ENCODE peak calls at places on chromosomes 6 and 20, in four cellular contexts. U is HL-60, P is K562, O is GM12878. S is an unnamed sample.

GRCh38 chr6:137744877-137745276 is 122.2 kb upstream of the TNFAIP3 start:
- DNase-seq in O (peak; percentile 75), P (no peak), U (no peak), S (no peak)

GRCh38 chr20:35341366-35342028 is 49.3 kb upstream of the FAM83C start:
- DNase-seq in O (no peak), P (no peak), U (no peak), S (no peak)

GRCh38 chr6:147974376-147974775 is 368.3 kb upstream of the SASH1 start:
- DNase-seq in O (no peak), U (no peak), P (no peak), S (no peak)

GRCh38 chr6:119431799-119432198 is 82.2 kb upstream of the MAN1A1 start:
- DNase-seq in U (no peak), O (no peak), P (no peak), S (no peak)

GRCh38 chr6:112237644-112238043 is 16.7 kb downstream of the LAMA4 start:
- DNase-seq in U (no peak), P (no peak), O (no peak), S (no peak)

GRCh38 chr6:35377002-35377401 is 34.6 kb downstream of the PPARD start:
- DNase-seq in P (no peak), U (no peak), O (no peak), S (no peak)

GRCh38 chr6:139336488-139336887 is 38.0 kb downstream of the CITED2 start:
- DNase-seq in P (no peak), O (no peak), U (no peak), S (no peak)

GRCh38 chr6:96299525-96299924 is 222.1 kb upstream of the UFL1 start:
- DNase-seq in O (no peak), U (no peak), P (no peak), S (no peak)

GRCh38 chr6:29295181-29295585 is 6.3 kb upstream of the OR14J1 start:
- DNase-seq in O (no peak), U (no peak), P (no peak), S (no peak)

GRCh38 chr6:35687658-35688604 is 784 bp downstream of the FKBP5 start:
- DNase-seq in O (peak; percentile 25), U (no peak), P (peak; percentile 58), S (no peak)

GRCh38 chr6:139029470-139030210 is 1.1 kb downstream of the ABRACL start:
- DNase-seq in U (no peak), O (no peak), P (peak; percentile 29), S (no peak)

GRCh38 chr20:7171911-7172310 is 404.4 kb downstream of the BMP2 start:
- DNase-seq in P (no peak), O (no peak), U (no peak), S (no peak)

GRCh38 chr20:49475292-49475691 is 7.2 kb downstream of the KCNB1 start:
- DNase-seq in P (no peak), U (no peak), O (no peak), S (no peak)

GRCh38 chr6:157539900-157540752 is 159.1 kb downstream of the ZDHHC14 start:
- DNase-seq in O (no peak), U (no peak), P (no peak), S (no peak)

GRCh38 chr20:1813101-1813529 is 82.1 kb upstream of the SIRPA start:
- DNase-seq in P (no peak), O (no peak), U (no peak), S (no peak)

GRCh38 chr20:63833776-63834544 is 2.9 kb upstream of the ZBTB46 start:
- DNase-seq in U (no peak), P (no peak), O (no peak), S (no peak)

GRCh38 chr20:34637245-34638185 is 39.4 kb downstream of the PIGU start:
- DNase-seq in U (no peak), O (no peak), P (no peak), S (no peak)

GRCh38 chr6:151666526-151666925 is 141.0 kb upstream of the ESR1 start:
- DNase-seq in U (no peak), O (no peak), P (no peak), S (no peak)

GRCh38 chr20:7496394-7497111 is 443.7 kb downstream of the HAO1 start:
- DNase-seq in U (no peak), P (no peak), O (no peak), S (no peak)

GRCh38 chr6:41489284-41489851 is 56.8 kb upstream of the FOXP4 start:
- DNase-seq in P (no peak), U (no peak), O (no peak), S (no peak)

GRCh38 chr6:11427827-11428245 is 109.7 kb upstream of the TMEM170B start:
- DNase-seq in U (no peak), O (no peak), P (no peak), S (no peak)

GRCh38 chr20:2108498-2108897 is 6.9 kb downstream of the STK35 start:
- DNase-seq in O (peak; percentile 44), P (no peak), U (no peak), S (no peak)

GRCh38 chr6:169172435-169172834 is 81.2 kb downstream of the THBS2 start:
- DNase-seq in P (no peak), O (no peak), U (no peak), S (no peak)

GRCh38 chr20:61055642-61056041 is 196.4 kb upstream of the CDH4 start:
- DNase-seq in O (no peak), P (no peak), U (no peak), S (no peak)

GRCh38 chr6:89145461-89145961 is 344 bp upstream of the PM20D2 start:
- DNase-seq in O (peak; percentile 52), P (no peak), U (no peak), S (peak; percentile 37)

GRCh38 chr6:133242761-133243590 is 1.8 kb downstream of the EYA4 start:
- DNase-seq in P (no peak), O (no peak), U (no peak), S (no peak)

GRCh38 chr6:26223213-26223612 is 136.0 kb downstream of the HFE start:
- DNase-seq in O (no peak), U (no peak), P (no peak), S (no peak)

GRCh38 chr6:56255370-56255769 is 8.0 kb upstream of the COL21A1 start:
- DNase-seq in P (no peak), O (no peak), U (no peak), S (no peak)

GRCh38 chr6:1686117-1687098 is 76.7 kb downstream of the FOXC1 start:
- DNase-seq in P (no peak), O (no peak), U (no peak), S (no peak)

GRCh38 chr20:59726196-59726595 is 121.9 kb downstream of the PHACTR3 start:
- DNase-seq in U (no peak), O (no peak), P (no peak), S (no peak)

GRCh38 chr6:134256862-134257261 is 61.0 kb downstream of the SGK1 start:
- DNase-seq in P (no peak), O (no peak), U (no peak), S (no peak)

GRCh38 chr6:163489584-163489983 is 75.1 kb downstream of the QKI start:
- DNase-seq in U (no peak), P (no peak), O (no peak), S (no peak)

GRCh38 chr6:31859923-31860322 is 2.7 kb downstream of the NEU1 start:
- DNase-seq in O (no peak), P (no peak), U (no peak), S (no peak)

GRCh38 chr6:31861150-31861549 is 1.5 kb downstream of the NEU1 start:
- DNase-seq in O (no peak), P (no peak), U (no peak), S (no peak)

GRCh38 chr6:31858707-31859106 is 3.9 kb downstream of the NEU1 start:
- DNase-seq in P (no peak), O (no peak), U (no peak), S (no peak)

GRCh38 chr6:31861919-31862343 is 690 bp downstream of the NEU1 start:
- DNase-seq in P (no peak), U (no peak), O (no peak), S (no peak)

DNA sequence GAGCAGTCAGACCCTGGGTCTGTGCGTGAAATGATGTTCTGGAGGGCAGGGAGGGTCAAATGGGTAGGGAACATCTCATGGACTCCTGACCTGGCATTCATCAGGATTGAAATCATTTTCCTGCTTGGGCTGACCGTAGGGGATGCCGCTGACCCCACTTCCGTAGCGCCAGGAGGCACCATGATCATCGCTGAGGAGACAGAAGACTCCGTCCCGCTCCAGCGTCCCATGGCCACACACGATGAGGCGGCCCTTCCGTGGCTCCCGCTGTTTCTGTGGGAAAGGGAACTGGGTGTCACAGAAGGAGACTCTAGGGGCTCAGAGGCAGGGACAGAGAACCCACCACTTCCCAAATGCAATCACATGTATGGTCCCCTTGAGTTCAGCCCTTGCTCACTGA is 2.3 kb downstream of the NEU1 start:
- DNase-seq in U (no peak), O (no peak), P (no peak), S (no peak)
- TF ChIP-seq POLR2AphosphoS5 in U (no peak), O (no peak), P (no peak), S (no peak)

GRCh38 chr6:28212510-28213212 is 12.4 kb upstream of the ZSCAN9 start:
- DNase-seq in P (peak; percentile 82), O (peak; percentile 77), U (peak; percentile 52), S (no peak)
- TF ChIP-seq SPI1 in P (no peak), O (no peak), U (no peak), S (no peak)

DNA sequence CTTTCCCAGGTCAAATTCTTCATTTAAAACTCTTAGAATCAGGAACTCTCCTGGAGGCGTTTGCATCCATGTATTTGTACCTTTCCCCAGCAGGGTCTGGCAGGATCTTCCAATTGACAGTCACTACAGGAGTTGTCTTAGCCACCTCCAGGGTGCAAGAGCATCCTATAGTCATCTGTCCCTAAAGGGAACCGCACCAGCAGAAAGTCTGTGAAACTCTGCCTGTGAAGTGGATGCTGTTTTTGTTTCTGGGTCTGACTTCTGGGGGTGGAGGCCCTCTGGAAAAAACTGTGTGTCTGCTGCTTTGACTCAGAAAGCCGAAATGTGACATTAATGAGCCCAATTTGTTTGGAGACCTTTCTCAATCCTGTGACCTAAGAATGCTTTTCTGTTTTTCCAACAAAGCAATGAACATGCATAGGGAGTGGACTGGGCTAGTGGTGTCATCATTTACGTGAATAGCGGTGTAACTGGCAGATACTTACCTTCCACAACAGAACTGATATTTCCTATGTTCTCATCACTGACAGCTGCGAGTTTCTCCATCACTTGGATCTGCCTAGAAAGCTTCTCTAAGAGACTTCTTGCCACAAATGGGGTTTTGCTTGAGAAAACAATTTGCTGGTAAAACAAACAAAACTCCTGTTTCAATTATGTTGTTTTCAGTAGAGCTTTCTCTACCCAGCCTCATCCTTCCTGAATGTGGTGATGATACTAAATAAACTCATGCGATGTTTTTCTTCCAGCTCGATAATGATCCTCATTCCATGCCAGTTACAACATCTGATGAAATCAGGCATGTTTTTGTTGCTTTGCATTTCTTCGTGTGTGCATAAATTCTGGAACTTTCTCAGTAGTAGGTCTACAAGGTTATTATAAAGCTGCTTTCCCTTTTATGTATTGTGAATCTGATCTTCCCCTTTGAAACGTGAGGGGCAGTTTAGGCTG is 33.3 kb upstream of the ARMH2 start:
- DNase-seq in O (no peak), P (no peak), U (no peak), S (no peak)
- TF ChIP-seq POLR2AphosphoS5 in O (no peak), P (no peak), U (no peak), S (no peak)

GRCh38 chr20:45776931-45777330 is 14.8 kb downstream of the WFDC3 start:
- DNase-seq in U (no peak), P (no peak), O (no peak), S (no peak)
- TF ChIP-seq SPI1 in U (no peak), P (no peak), O (no peak), S (no peak)

GRCh38 chr6:166627039-166627874 is at the start of gene RPS6KA2:
- DNase-seq in O (peak; percentile 93), U (peak; percentile 95), P (peak; percentile 99), S (peak; percentile 94)
- TF ChIP-seq POLR2AphosphoS5 in O (peak; percentile 57), U (no peak), P (no peak), S (no peak)

GRCh38 chr6:17869010-17869752 is 118.3 kb downstream of the KIF13A start:
- DNase-seq in U (no peak), O (no peak), P (peak; percentile 60), S (no peak)
- TF ChIP-seq SPI1 in U (no peak), O (no peak), P (no peak), S (no peak)

S was measured in GM12891.